ENCODE peak calls at places on chromosomes 11 and 22, in eight cellular contexts. M is neural progenitor cell, H is fibroblast of villous mesenchyme, O is A549, F is fibroblast of lung, I is brain microvascular endothelial cell, N is tibial artery, U is lower leg skin. E is an unnamed sample.

GRCh38 chr11:83092488-83093384 is 21.0 kb upstream of the RAB30 start:
- DNase-seq in M (no peak), H (peak), O (peak), F (peak), I (no peak), N (no peak), U (peak), E (no peak)

GRCh38 chr11:95556342-95557151 is 233.0 kb downstream of the FAM76B start:
- DNase-seq in M (peak), H (peak), O (no peak), F (peak), I (no peak), N (no peak), U (no peak), E (no peak)

GRCh38 chr11:19601235-19601634 is 111.4 kb upstream of the NAV2 start:
- DNase-seq in M (no peak), H (no peak), O (no peak), F (no peak), I (no peak), N (no peak), U (no peak), E (no peak)

GRCh38 chr11:65947603-65948125 is 2.4 kb downstream of the TSGA10IP start:
- DNase-seq in M (no peak), H (no peak), O (no peak), F (no peak), I (no peak), N (no peak), U (no peak), E (no peak)

GRCh38 chr11:91653091-91653754 is 571.4 kb upstream of the FAT3 start:
- DNase-seq in M (no peak), H (no peak), O (no peak), F (no peak), I (no peak), N (no peak), U (no peak), E (no peak)

GRCh38 chr11:94938399-94939055 is 34.8 kb downstream of the CWC15 start:
- DNase-seq in M (no peak), H (peak), O (no peak), F (peak), I (peak), N (peak), U (peak), E (no peak)

GRCh38 chr11:1029051-1029450 is 7.5 kb downstream of the MUC6 start:
- DNase-seq in M (no peak), H (no peak), O (no peak), F (no peak), I (no peak), N (no peak), U (no peak), E (no peak)

GRCh38 chr11:44920451-44920850 is 30.2 kb downstream of the TP53I11 start:
- DNase-seq in M (no peak), H (no peak), O (no peak), F (no peak), I (no peak), N (no peak), U (no peak), E (no peak)

GRCh38 chr11:34214961-34215805 is 109.8 kb downstream of the NAT10 start:
- DNase-seq in M (no peak), H (peak), O (peak), F (peak), I (peak), N (no peak), U (no peak), E (no peak)

GRCh38 chr11:134800130-134800529 is 388.1 kb upstream of the B3GAT1 start:
- DNase-seq in M (no peak), H (no peak), O (no peak), F (no peak), I (no peak), N (no peak), U (no peak), E (no peak)

GRCh38 chr22:47698906-47699305 is 936.5 kb downstream of the TBC1D22A start:
- DNase-seq in M (no peak), H (no peak), O (no peak), F (no peak), I (no peak), N (no peak), U (no peak), E (no peak)

GRCh38 chr11:84384637-84385227 is 1098.6 kb upstream of the CCDC90B start:
- DNase-seq in M (peak), H (peak), O (peak), F (peak), I (peak), N (peak), U (peak), E (no peak)

GRCh38 chr11:124920870-124921609 is 2.0 kb downstream of the HEPN1 start:
- DNase-seq in M (peak), H (peak), O (peak), F (peak), I (peak), N (peak), U (peak), E (peak)

GRCh38 chr11:29166306-29166705 is 850.5 kb downstream of the KCNA4 start:
- DNase-seq in M (no peak), H (no peak), O (no peak), F (no peak), I (no peak), N (no peak), U (no peak), E (no peak)

GRCh38 chr11:12269104-12269441 is 108.3 kb upstream of the PARVA start:
- DNase-seq in M (no peak), H (peak), O (no peak), F (no peak), I (no peak), N (no peak), U (no peak), E (no peak)

GRCh38 chr11:17405232-17406005 is 17.0 kb upstream of the KCNJ11 start:
- DNase-seq in M (peak), H (peak), O (peak), F (peak), I (peak), N (peak), U (peak), E (no peak)

GRCh38 chr11:45593992-45594391 is 71.4 kb downstream of the CHST1 start:
- DNase-seq in M (no peak), H (no peak), O (no peak), F (no peak), I (no peak), N (peak), U (no peak), E (no peak)

GRCh38 chr11:95849087-95849825 is 59.0 kb downstream of the CEP57 start:
- DNase-seq in M (peak), H (peak), O (peak), F (peak), I (peak), N (peak), U (peak), E (no peak)

GRCh38 chr11:82631722-82632630 is 101.7 kb downstream of the FAM181B start:
- DNase-seq in M (no peak), H (no peak), O (no peak), F (peak), I (no peak), N (no peak), U (no peak), E (no peak)

GRCh38 chr22:29479417-29480261 is at the start of gene NEFH:
- DNase-seq in M (peak), H (no peak), O (no peak), F (no peak), I (no peak), N (no peak), U (no peak), E (no peak)

GRCh38 chr22:37018815-37019308 is 385 bp downstream of the TST start:
- DNase-seq in M (peak), H (peak), O (no peak), F (peak), I (peak), N (peak), U (peak), E (no peak)

GRCh38 chr11:77793972-77794371 is 26.6 kb downstream of the RSF1 start:
- DNase-seq in M (no peak), H (no peak), O (no peak), F (no peak), I (no peak), N (no peak), U (no peak), E (no peak)

GRCh38 chr22:45105281-45105700 is 58.4 kb upstream of the NUP50 start:
- DNase-seq in M (no peak), H (peak), O (no peak), F (peak), I (no peak), N (no peak), U (peak), E (no peak)

GRCh38 chr22:45101828-45102227 is 61.9 kb upstream of the NUP50 start:
- DNase-seq in M (peak), H (peak), O (peak), F (peak), I (peak), N (no peak), U (peak), E (peak)

GRCh38 chr22:45104313-45104712 is 59.4 kb upstream of the NUP50 start:
- DNase-seq in M (no peak), H (no peak), O (no peak), F (no peak), I (no peak), N (no peak), U (no peak), E (no peak)

GRCh38 chr22:45102896-45103420 is 60.8 kb upstream of the NUP50 start:
- DNase-seq in M (no peak), H (no peak), O (no peak), F (no peak), I (no peak), N (no peak), U (no peak), E (no peak)

DNA sequence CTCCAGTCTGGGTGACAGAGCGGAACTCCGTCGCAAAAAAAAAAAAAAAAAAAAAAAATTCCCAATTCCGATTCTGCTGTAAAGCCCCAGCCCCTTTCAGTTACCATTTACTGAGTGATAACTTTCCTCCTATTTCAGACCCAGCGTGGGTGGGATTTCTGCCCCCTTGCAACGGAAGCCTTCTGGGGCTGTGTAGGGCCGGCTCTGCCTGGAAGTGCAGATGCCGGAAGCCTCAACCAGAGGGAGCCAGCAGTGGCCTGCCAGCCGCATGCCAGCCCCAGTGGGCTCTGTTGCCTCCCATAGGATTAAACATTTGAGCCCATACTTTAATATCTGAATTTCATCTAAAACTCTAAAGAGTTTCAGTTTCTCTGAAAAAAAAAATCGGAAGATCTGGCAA is 60.0 kb upstream of the NUP50 start:
- DNase-seq in M (peak), H (peak), O (no peak), F (no peak), I (no peak), N (no peak), U (no peak), E (no peak)
- TF ChIP-seq CTCF in M (peak), H (peak), O (no peak), F (no peak), I (peak), N (no peak), U (no peak), E (no peak)

DNA sequence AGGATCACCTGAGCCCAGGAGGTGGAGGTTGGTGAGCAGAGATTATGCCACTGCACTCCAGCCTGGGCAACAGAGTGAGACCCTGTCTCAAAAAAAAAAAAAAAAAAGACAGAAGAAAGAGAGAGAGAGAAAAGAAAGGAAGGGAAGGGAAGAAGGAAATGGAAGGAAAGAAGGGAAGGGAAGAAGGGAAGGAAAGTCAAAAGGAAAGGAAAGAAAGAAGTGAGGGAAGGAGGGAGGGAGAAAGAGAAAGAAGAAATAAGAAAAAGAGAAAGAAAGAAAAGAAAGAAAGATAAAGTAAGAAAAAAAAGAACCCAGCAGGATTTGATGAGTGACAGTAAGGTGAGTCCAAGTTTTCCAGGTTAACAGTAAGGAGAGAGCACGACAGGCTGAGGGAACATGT is 19.6 kb downstream of the WBP2NL start:
- DNase-seq in M (no peak), H (no peak), O (no peak), F (no peak), I (no peak), N (no peak), U (no peak), E (no peak)
- TF ChIP-seq CTCF in M (no peak), H (no peak), O (no peak), F (no peak), I (no peak), N (no peak), U (no peak), E (no peak)

DNA sequence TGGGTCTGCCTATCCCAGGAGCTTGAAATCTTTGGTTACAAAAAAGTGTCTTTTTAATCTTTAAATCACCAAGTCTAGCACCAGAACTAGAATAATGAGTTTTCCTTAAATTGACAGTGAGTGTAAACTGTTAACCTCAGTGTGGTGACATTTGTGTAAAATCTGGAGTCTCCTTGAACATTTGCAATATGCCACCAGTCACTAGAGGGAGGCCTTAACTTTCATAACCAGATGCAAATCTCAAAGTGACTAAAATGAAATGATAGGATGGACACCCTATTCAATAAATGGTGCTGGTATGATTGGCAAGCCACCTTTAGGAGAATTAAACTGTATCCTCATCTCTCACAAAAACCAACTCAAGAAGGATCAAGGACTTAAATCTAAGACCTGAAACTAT is 8.3 kb upstream of the SCGB1D2 start:
- DNase-seq in M (no peak), H (no peak), O (no peak), F (no peak), I (no peak), N (no peak), U (no peak), E (no peak)
- TF ChIP-seq CTCF in M (no peak), H (peak), O (no peak), F (no peak), I (no peak), N (no peak), U (no peak), E (no peak)

DNA sequence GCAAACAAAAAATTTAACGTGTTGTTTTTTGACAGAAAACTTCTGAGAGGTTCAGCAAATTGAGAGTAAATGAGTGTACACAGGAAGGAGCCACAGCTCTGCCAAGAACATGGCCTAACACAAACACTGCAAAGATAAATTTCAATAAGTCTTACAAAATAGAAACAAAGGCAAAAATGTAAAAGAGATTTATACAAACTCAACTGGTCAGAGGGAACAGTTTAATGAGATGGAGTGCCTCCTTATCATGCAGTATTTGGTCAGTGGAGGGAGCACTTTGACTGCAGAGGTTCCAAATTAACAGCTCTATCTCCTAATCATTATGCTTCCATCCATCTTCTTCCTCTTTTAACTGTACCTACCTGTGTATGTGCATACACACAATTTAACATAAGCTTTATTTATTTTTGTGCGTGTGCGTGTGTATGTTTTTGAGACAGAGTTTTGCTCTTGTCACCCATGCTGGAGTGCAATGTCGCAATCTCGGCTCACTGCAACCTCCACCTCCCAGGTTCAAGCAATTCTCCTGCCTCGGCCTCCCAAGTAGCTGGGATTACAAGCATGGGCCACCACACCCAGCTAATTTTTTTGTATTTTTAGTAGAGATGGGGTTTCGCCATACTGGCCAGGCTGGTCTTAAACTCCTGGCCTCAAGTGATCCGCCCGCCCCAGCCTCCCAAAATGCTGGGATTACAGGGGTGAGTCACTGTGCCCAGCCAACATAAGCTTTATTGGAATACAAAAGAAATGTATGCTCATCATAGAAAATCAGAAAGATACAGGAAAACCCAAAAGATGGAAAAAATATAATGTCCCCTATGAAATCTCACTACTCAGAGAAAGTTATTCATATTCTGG is 111.9 kb downstream of the MRTFA start:
- DNase-seq in M (no peak), H (peak), O (no peak), F (no peak), I (no peak), N (no peak), U (no peak), E (no peak)
- TF ChIP-seq CTCF in M (peak), H (peak), O (peak), F (peak), I (peak), N (peak), U (no peak), E (no peak)

DNA sequence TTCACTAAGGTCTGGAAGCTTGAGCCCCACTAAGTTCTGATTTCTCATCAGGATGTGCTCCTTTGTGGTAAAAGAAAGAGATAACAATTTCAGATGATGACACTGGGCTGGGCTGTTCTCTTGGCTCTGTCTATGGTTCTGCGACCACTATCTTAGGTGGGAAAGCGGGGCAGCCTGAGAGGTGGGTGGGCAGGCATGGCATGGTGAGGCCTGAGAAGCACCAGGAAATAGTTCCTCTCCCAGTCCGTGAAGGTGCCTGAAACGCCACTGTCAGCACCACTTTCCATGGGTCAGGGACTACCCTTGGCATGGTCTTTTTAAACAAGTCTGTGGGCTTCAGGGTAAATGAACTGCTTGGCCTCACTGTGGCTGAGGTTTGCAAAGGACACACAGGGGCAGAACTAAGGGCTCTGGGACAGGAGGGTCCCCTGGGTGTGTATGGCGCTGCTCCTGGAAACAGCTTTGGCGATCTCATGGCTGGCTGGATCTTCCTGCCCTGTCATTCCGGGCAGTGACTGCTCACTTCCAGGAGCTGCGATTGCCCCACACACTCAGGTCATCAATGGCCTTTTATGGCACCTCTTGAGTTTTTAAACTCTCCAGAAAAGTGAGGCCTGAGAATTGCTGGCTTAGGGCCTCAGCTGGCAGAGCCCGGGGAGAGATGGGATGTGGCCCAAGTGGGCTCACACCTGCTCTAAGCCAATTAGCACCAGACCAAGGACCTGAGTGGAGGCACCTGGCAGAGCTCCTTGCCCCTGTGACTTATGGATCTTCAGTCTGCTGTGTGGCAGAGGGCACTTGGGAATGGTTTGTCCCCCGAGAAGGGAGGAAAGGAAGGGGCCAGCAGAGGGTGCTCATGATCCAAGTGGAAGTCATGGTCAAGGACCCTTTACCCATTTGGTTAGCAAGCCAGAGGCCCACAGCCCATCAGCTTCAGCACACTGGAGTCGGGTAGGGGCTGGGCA is 55.6 kb upstream of the LYVE1 start:
- DNase-seq in M (no peak), H (peak), O (peak), F (no peak), I (no peak), N (peak), U (no peak), E (no peak)
- TF ChIP-seq CTCF in M (peak), H (peak), O (peak), F (peak), I (peak), N (peak), U (no peak), E (peak)

GRCh38 chr11:104905271-104905670 is 7.0 kb upstream of the CASP12 start:
- DNase-seq in M (peak), H (no peak), O (no peak), F (no peak), I (no peak), N (no peak), U (no peak), E (no peak)
- TF ChIP-seq CTCF in M (peak), H (peak), O (no peak), F (no peak), I (peak), N (no peak), U (no peak), E (no peak)

E was measured in CD14-positive monocyte.